ENCODE peak calls at places on chromosomes 6 and 20, in five cellular contexts. K is H1, T is astrocyte of the spinal cord, Q is fibroblast of lung, W is AG04449. E is an unnamed sample.

GRCh38 chr20:5945963-5946362 is 4.4 kb downstream of the TRMT6 start:
- DNase-seq in W (no peak), Q (peak; percentile 50), T (peak; percentile 71), K (no peak), E (no peak)

GRCh38 chr6:136059308-136059707 is 190.8 kb downstream of the MTFR2 start:
- DNase-seq in T (no peak), W (no peak), Q (no peak), K (no peak), E (no peak)

GRCh38 chr6:100479180-100480035 is 14.7 kb upstream of the SIM1 start:
- DNase-seq in W (no peak), K (no peak), Q (no peak), T (peak; percentile 63), E (peak; percentile 22)

GRCh38 chr6:116616757-116617093 is 446 bp downstream of the RSPH4A start:
- DNase-seq in W (no peak), Q (peak; percentile 6), K (peak; percentile 55), T (no peak), E (no peak)

GRCh38 chr20:10253750-10254149 is 35.1 kb downstream of the SNAP25 start:
- DNase-seq in K (no peak), T (no peak), Q (no peak), W (no peak), E (no peak)

GRCh38 chr20:21398109-21398480 is 769 bp upstream of the NKX2-4 start:
- DNase-seq in Q (no peak), W (no peak), T (no peak), K (no peak), E (no peak)

GRCh38 chr6:57307850-57308249 is 9.6 kb upstream of the PRIM2 start:
- DNase-seq in Q (peak; percentile 43), K (no peak), T (no peak), W (no peak), E (no peak)

GRCh38 chr20:11186301-11187008 is 512.7 kb upstream of the JAG1 start:
- DNase-seq in W (no peak), Q (peak; percentile 33), T (no peak), K (no peak), E (no peak)

GRCh38 chr6:5851261-5851757 is 155.4 kb downstream of the NRN1 start:
- DNase-seq in W (no peak), Q (peak; percentile 39), T (peak; percentile 39), K (peak; percentile 90), E (no peak)

GRCh38 chr6:24524801-24525200 is 30.0 kb downstream of the ALDH5A1 start:
- DNase-seq in K (no peak), T (peak; percentile 59), W (peak; percentile 7), Q (peak; percentile 47), E (no peak)

GRCh38 chr6:26556263-26557070 is 18.3 kb downstream of the HMGN4 start:
- DNase-seq in T (peak; percentile 86), K (peak; percentile 92), Q (peak; percentile 94), W (peak; percentile 92), E (peak; percentile 83)

GRCh38 chr6:148441454-148441911 is 98.8 kb downstream of the SASH1 start:
- DNase-seq in Q (peak; percentile 93), T (peak; percentile 77), K (no peak), W (no peak), E (no peak)

GRCh38 chr6:158031445-158032353 is 50.0 kb downstream of the SYNJ2 start:
- DNase-seq in W (no peak), Q (peak; percentile 94), T (peak; percentile 97), K (no peak), E (peak; percentile 77)

GRCh38 chr6:72382602-72383529 is 239.0 kb upstream of the KCNQ5 start:
- DNase-seq in Q (no peak), T (no peak), K (no peak), W (no peak), E (no peak)

GRCh38 chr20:16803965-16804792 is 56.0 kb downstream of the OTOR start:
- DNase-seq in Q (peak; percentile 33), W (no peak), T (peak; percentile 47), K (peak; percentile 88), E (peak; percentile 8)

GRCh38 chr6:107820571-107821261 is 3.4 kb downstream of the SCML4 start:
- DNase-seq in Q (peak; percentile 27), W (no peak), K (peak; percentile 42), T (peak; percentile 20), E (no peak)

GRCh38 chr20:18628330-18628941 is 40.6 kb downstream of the DTD1 start:
- DNase-seq in K (peak; percentile 88), W (no peak), T (no peak), Q (no peak), E (no peak)

GRCh38 chr20:16758459-16759160 is 10.5 kb downstream of the OTOR start:
- DNase-seq in T (no peak), Q (no peak), W (no peak), K (no peak), E (no peak)

GRCh38 chr6:52403086-52403485 is 17.1 kb upstream of the EFHC1 start:
- DNase-seq in K (no peak), T (no peak), W (no peak), Q (no peak), E (no peak)

GRCh38 chr20:53654932-53655674 is 61.5 kb upstream of the ZNF217 start:
- DNase-seq in W (no peak), T (no peak), Q (no peak), K (no peak), E (no peak)

GRCh38 chr6:154292855-154293519 is 63.6 kb downstream of the IPCEF1 start:
- DNase-seq in K (no peak), Q (peak; percentile 84), T (peak; percentile 73), W (peak; percentile 26), E (peak; percentile 45)

GRCh38 chr6:168865-169455 is 123.3 kb upstream of the DUSP22 start:
- DNase-seq in Q (peak; percentile 38), T (peak; percentile 50), K (no peak), W (no peak), E (peak; percentile 4)

GRCh38 chr6:31979238-31979898 is 2.5 kb upstream of the C4A start:
- DNase-seq in K (no peak), Q (no peak), T (no peak), W (no peak), E (no peak)
- TF ChIP-seq CTCF in K (no peak), Q (no peak), T (no peak), W (no peak), E (no peak)

GRCh38 chr6:109695468-109695867 is 4.4 kb downstream of the FIG4 start:
- DNase-seq in Q (no peak), T (no peak), W (no peak), K (no peak), E (no peak)
- TF ChIP-seq CTCF in Q (no peak), T (peak; percentile 7), W (no peak), K (peak; percentile 23), E (no peak)

GRCh38 chr20:62823688-62824475 is 7.0 kb downstream of the COL9A3 start:
- DNase-seq in W (no peak), Q (no peak), T (no peak), K (peak; percentile 71), E (no peak)

GRCh38 chr20:62821726-62822210 is 4.9 kb downstream of the COL9A3 start:
- DNase-seq in W (no peak), T (no peak), Q (no peak), K (no peak), E (no peak)

GRCh38 chr20:62824476-62825287 is 7.8 kb downstream of the COL9A3 start:
- DNase-seq in K (peak; percentile 54), Q (peak; percentile 52), T (peak; percentile 25), W (no peak), E (no peak)

GRCh38 chr20:62822239-62822787 is 5.5 kb downstream of the COL9A3 start:
- DNase-seq in T (no peak), K (peak; percentile 50), W (no peak), Q (no peak), E (no peak)

DNA sequence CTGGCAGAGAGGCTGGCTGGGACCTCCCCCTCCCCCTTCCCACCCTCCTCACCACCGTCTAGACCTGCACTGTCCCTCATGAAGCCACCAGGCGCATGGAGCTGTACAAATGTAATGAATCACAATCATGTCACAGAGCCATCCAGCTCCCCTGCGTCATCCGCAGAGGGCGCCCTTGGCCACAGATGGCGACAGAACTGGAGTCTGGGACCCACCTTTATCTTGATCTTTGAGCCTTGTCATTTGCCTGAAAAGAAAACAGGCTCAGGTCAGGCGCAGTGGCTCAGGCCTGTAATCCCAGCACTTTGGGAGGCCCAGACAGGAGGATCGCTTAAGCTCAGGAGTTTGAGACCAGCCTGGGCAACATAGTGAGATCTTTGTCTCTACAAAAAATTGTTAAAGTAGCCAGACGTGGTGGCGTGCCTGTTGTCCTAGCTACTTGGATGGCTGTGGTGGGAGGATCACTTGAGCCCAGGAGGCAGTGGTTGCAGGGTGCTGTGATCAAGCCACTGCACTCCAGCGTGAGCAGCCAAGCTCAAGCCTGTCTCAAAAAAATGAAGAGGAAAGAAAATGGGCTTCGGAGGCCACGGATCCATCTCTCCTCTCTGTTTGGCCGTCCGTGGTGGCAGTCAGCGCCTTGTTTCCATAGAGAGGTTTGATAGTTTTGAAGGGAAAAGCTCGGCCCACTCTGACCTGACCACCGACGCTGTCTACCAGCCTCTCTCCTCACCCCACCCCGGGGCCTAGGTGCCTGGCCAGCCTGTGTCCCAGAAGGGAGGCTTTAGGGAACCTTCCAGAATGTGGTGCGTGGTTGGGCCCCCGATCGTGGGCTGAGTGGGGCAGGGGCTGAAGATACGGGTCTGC is 6.2 kb downstream of the COL9A3 start:
- DNase-seq in W (no peak), K (peak; percentile 57), Q (no peak), T (no peak), E (no peak)
- TF ChIP-seq CTCF in W (peak; percentile 35), K (peak; percentile 66), Q (peak; percentile 7), T (peak; percentile 40), E (peak; percentile 6)

GRCh38 chr20:50506270-50506579 is 4.0 kb upstream of the PTPN1 start:
- DNase-seq in K (no peak), Q (no peak), W (no peak), T (no peak), E (no peak)
- TF ChIP-seq CTCF in K (no peak), Q (no peak), W (no peak), T (no peak), E (no peak)

DNA sequence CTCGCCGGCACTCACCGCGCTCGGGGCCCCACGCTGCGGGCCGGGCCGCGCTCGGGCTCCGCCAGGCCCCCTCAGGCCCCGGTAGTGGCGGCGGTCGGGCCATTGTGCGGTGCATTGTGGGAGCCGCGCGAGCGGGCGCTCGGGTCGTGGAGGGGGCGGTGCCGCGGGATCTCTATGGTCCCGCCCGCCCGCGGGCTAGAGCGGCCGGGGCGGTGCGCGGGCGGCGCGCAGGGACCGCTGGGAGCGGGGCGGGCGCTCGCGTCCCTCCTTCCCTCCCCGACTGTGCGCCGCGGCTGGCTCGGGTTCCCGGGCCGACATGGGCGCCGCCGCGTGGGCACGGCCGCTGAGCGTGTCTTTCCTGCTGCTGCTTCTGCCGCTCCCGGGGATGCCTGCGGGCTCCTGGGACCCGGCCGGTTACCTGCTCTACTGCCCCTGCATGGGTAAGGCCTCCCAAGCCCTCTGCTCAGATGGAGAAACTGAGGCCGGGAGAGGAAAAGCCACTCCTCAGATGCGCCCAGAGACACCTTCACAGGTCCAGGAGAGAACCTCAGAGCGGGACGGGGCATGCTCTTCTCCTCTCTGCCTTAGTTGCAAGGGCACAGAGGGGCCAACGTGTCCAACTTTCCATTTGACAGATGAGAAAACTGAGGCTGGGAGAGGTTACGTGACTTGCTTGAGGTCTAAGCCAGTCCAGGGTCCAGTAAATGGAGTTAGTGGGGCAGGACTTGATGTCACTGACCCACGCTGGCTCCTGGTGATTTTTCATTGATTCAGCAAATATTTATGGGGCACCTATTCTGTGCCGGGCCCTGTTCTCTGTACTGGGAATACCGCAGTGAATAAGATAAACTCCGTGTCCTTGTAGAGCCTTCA is at the start of the genes PLAGL2 and POFUT1:
- DNase-seq in T (peak; percentile 83), K (peak; percentile 89), W (no peak), Q (peak; percentile 80), E (peak; percentile 62)
- TF ChIP-seq CTCF in T (no peak), K (peak; percentile 12), W (peak; percentile 46), Q (no peak), E (peak; percentile 26)

GRCh38 chr6:138372711-138373463 is 4.8 kb upstream of the SMIM28 start:
- DNase-seq in Q (peak; percentile 27), K (no peak), T (peak; percentile 36), W (no peak), E (no peak)
- TF ChIP-seq CTCF in Q (no peak), K (no peak), T (no peak), W (no peak), E (no peak)

E was measured in AG09319.